ENCODE peak calls at places on chromosomes 16 and 17, in seven cellular contexts. F, T, P, Z, X, N and O are unnamed samples.

GRCh38 chr16:84176192-84177053 is 10.4 kb downstream of the TAF1C start:
- DNase-seq in P (no peak), N (no peak), X (no peak), F (no peak), Z (no peak), T (no peak), O (peak; percentile 26)

GRCh38 chr17:64315032-64315490 is 52.0 kb upstream of the TEX2 start:
- DNase-seq in P (no peak), Z (peak; percentile 91), N (peak; percentile 89), X (no peak), F (no peak), T (no peak), O (no peak)

GRCh38 chr17:67025216-67025792 is 19.1 kb upstream of the CACNG1 start:
- DNase-seq in N (peak; percentile 74), P (no peak), X (no peak), F (peak; percentile 65), Z (no peak), T (no peak), O (no peak)

GRCh38 chr17:37648555-37648954 is 5.3 kb upstream of the DDX52 start:
- DNase-seq in T (no peak), X (no peak), F (no peak), N (no peak), P (peak; percentile 38), Z (no peak), O (peak; percentile 23)

GRCh38 chr16:68264128-68265077 is at the start of gene SLC7A6:
- DNase-seq in N (peak; percentile 91), P (no peak), F (peak; percentile 97), T (peak; percentile 27), Z (peak; percentile 78), X (peak; percentile 69), O (peak; percentile 62)

GRCh38 chr17:40063034-40063765 is 435 bp downstream of the THRA start:
- DNase-seq in N (peak; percentile 88), Z (peak; percentile 49), F (peak; percentile 91), P (no peak), T (no peak), X (peak; percentile 83), O (no peak)

GRCh38 chr17:28221751-28222414 is 97.1 kb upstream of the TMEM97 start:
- DNase-seq in X (no peak), P (no peak), F (no peak), T (no peak), N (no peak), Z (no peak), O (no peak)

GRCh38 chr17:15406081-15406480 is 61.3 kb downstream of the CDRT4 start:
- DNase-seq in P (no peak), Z (no peak), F (no peak), X (no peak), T (no peak), N (no peak), O (no peak)

GRCh38 chr17:489758-490329 is 137.2 kb upstream of the RPH3AL start:
- DNase-seq in N (peak; percentile 70), T (no peak), X (peak; percentile 62), F (peak; percentile 89), Z (peak; percentile 58), P (no peak), O (no peak)

GRCh38 chr17:73401911-73402310 is 90.1 kb upstream of the CDC42EP4 start:
- DNase-seq in P (no peak), F (no peak), X (peak; percentile 86), Z (peak; percentile 71), T (no peak), N (no peak), O (no peak)

GRCh38 chr16:11233727-11234376 is 22.2 kb downstream of the SOCS1 start:
- DNase-seq in X (peak; percentile 52), Z (no peak), P (no peak), T (no peak), F (no peak), N (no peak), O (no peak)

GRCh38 chr16:17104654-17105053 is 366.1 kb downstream of the XYLT1 start:
- DNase-seq in Z (no peak), T (no peak), X (no peak), N (no peak), P (no peak), F (no peak), O (no peak)

GRCh38 chr17:55577011-55577586 is 65.8 kb upstream of the SMIM36 start:
- DNase-seq in T (no peak), N (no peak), X (no peak), F (no peak), Z (peak; percentile 46), P (no peak), O (no peak)
- H3K27ac ChIP-seq in T (no peak overlapping the region), N (peak overlapping the region; percentile 84), X (no peak overlapping the region), F (peak overlapping the region; percentile 75), Z (peak overlapping the region; percentile 89), P (peak overlapping the region; percentile 95), O (no peak overlapping the region)

GRCh38 chr17:77506371-77506991 is 365.7 kb downstream of the SEC14L1 start:
- DNase-seq in Z (no peak), N (peak; percentile 61), F (peak; percentile 71), X (no peak), T (no peak), P (no peak), O (no peak)
- TF ChIP-seq CTCF in Z (no peak), N (no peak), F (no peak), X (no peak), T (no peak), P (no peak), O (no peak)

GRCh38 chr16:85986931-85987749 is 88.2 kb downstream of the IRF8 start:
- DNase-seq in T (no peak), Z (no peak), P (no peak), F (no peak), X (peak; percentile 63), N (no peak), O (no peak)
- H3K27ac ChIP-seq in T (no peak overlapping the region), Z (no peak overlapping the region), P (no peak overlapping the region), F (no peak overlapping the region), X (no peak overlapping the region), N (no peak overlapping the region), O (no peak overlapping the region)

GRCh38 chr17:43175213-43176118 is 4.5 kb downstream of the NBR1 start:
- DNase-seq in Z (no peak), F (no peak), N (no peak), T (no peak), P (peak; percentile 50), X (no peak), O (no peak)

GRCh38 chr17:43170766-43171681 is at the start of gene NBR1:
- DNase-seq in N (peak; percentile 95), P (peak; percentile 95), T (peak; percentile 99), X (peak; percentile 99), F (peak; percentile 92), Z (peak; percentile 95), O (peak; percentile 99)

GRCh38 chr17:43170140-43170765 is 761 bp upstream of the NBR1 start:
- DNase-seq in T (peak; percentile 96), F (no peak), Z (peak; percentile 90), X (peak; percentile 97), P (peak; percentile 74), N (peak; percentile 93), O (peak; percentile 98)

GRCh38 chr17:43169561-43170139 is 1.4 kb upstream of the NBR1 start:
- DNase-seq in T (no peak), X (peak; percentile 54), N (no peak), P (no peak), Z (peak; percentile 15), F (peak; percentile 85), O (peak; percentile 32)

GRCh38 chr17:43171761-43172487 is 910 bp downstream of the NBR1 start:
- DNase-seq in N (no peak), F (no peak), Z (peak; percentile 59), X (no peak), P (peak; percentile 87), T (peak; percentile 50), O (peak; percentile 84)
- TF ChIP-seq CTCF in N (peak; percentile 38), F (no peak), Z (peak; percentile 13), X (peak; percentile 35), P (peak; percentile 37), T (peak; percentile 24), O (no peak)

GRCh38 chr17:1941241-1942065 is 83.7 kb downstream of the RTN4RL1 start:
- DNase-seq in T (no peak), P (no peak), Z (no peak), N (no peak), X (peak; percentile 28), F (no peak), O (no peak)

GRCh38 chr17:1940810-1941185 is 84.3 kb downstream of the RTN4RL1 start:
- DNase-seq in X (peak; percentile 25), F (no peak), Z (no peak), T (no peak), P (no peak), N (no peak), O (no peak)

GRCh38 chr17:1942666-1943431 is 82.3 kb downstream of the RTN4RL1 start:
- DNase-seq in Z (no peak), N (no peak), T (no peak), P (no peak), X (peak; percentile 30), F (no peak), O (no peak)

GRCh38 chr17:1942066-1942365 is 83.1 kb downstream of the RTN4RL1 start:
- DNase-seq in F (no peak), N (no peak), X (no peak), T (no peak), Z (no peak), P (no peak), O (no peak)

DNA sequence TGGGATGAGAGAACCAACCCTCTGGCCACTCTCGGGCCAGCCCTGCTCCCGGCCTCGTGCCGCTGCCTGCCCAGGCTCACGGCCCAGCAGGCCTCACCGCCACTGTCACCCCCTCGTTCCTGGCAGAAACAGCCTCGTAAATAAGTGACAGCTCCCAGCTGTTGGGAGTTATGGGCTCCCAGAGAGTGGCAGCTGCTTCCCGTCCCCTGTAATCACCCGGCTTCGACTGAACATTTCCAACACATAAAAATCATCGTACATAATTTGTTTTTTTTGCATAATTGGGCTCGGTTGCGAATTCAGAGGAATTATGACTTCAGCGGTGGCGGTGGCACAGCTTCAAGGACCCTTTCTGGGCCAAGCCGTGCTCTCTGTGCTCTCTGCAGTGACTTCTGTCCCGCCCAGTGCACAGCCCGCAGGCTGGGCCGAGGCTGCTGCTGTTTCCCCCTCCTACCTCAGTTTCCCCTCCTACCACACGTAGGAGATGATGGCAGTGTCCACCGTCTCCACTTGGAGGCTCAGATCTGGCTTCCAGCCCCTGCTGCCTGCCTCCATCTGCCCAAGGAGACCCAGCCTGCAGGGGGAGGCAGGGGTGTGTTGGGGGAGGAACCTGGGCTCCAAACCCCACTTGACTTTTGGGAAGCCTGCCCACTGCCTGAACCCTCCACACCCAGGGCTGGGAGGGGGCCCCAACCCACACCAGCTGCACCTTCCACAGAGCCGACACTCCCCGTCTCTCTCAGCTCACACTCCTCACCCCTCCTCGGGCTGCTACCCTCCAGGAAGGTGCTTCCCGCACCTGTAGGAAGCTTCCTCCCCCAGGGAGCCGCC is 84.9 kb downstream of the RTN4RL1 start:
- DNase-seq in X (peak; percentile 30), Z (no peak), N (no peak), F (no peak), T (no peak), P (no peak), O (no peak)
- H3K27ac ChIP-seq in X (no peak overlapping the region), Z (no peak overlapping the region), N (no peak overlapping the region), F (no peak overlapping the region), T (no peak overlapping the region), P (no peak overlapping the region), O (peak overlapping the region; percentile 12)